ENCODE peak calls at places on chromosomes 12 and 14, in seven cellular contexts. One of them, this sample, is unnamed.

GRCh38 chr14:76640923-76641395 is 120.3 kb upstream of the VASH1 start:
- DNase-seq in WTC11: no peak
- DNase-seq in fibroblast of pulmonary artery: no peak
- DNase-seq in T-helper 17 cell: no peak
- DNase-seq in left colon: no peak
- DNase-seq in psoas muscle: no peak
- DNase-seq in CD4-positive, CD25-positive, alpha-beta regulatory T cell: no peak
- DNase-seq in this sample: no peak

GRCh38 chr14:92987713-92988510 is 65.0 kb downstream of the CHGA start:
- DNase-seq in WTC11: no peak
- DNase-seq in fibroblast of pulmonary artery: no peak
- DNase-seq in T-helper 17 cell: no peak
- DNase-seq in left colon: no peak
- DNase-seq in psoas muscle: no peak
- DNase-seq in CD4-positive, CD25-positive, alpha-beta regulatory T cell: no peak
- DNase-seq in this sample: no peak

GRCh38 chr14:100673085-100673806 is 53.4 kb upstream of the DLK1 start:
- DNase-seq in WTC11: peak; percentile 62
- DNase-seq in fibroblast of pulmonary artery: no peak
- DNase-seq in T-helper 17 cell: no peak
- DNase-seq in left colon: peak; percentile 86
- DNase-seq in psoas muscle: no peak
- DNase-seq in CD4-positive, CD25-positive, alpha-beta regulatory T cell: no peak
- DNase-seq in this sample: no peak

GRCh38 chr14:30299915-30300314 is 259.0 kb upstream of the G2E3 start:
- DNase-seq in WTC11: no peak
- DNase-seq in fibroblast of pulmonary artery: peak; percentile 67
- DNase-seq in T-helper 17 cell: no peak
- DNase-seq in left colon: no peak
- DNase-seq in psoas muscle: no peak
- DNase-seq in CD4-positive, CD25-positive, alpha-beta regulatory T cell: no peak
- DNase-seq in this sample: no peak

GRCh38 chr12:22986997-22987396 is 362.0 kb downstream of the ETNK1 start:
- DNase-seq in WTC11: no peak
- DNase-seq in fibroblast of pulmonary artery: no peak
- DNase-seq in T-helper 17 cell: no peak
- DNase-seq in left colon: no peak
- DNase-seq in psoas muscle: no peak
- DNase-seq in CD4-positive, CD25-positive, alpha-beta regulatory T cell: no peak
- DNase-seq in this sample: no peak

GRCh38 chr14:106235356-106236159 is 709.2 kb downstream of the TMEM121 start:
- DNase-seq in WTC11: no peak
- DNase-seq in fibroblast of pulmonary artery: no peak
- DNase-seq in T-helper 17 cell: no peak
- DNase-seq in left colon: no peak
- DNase-seq in psoas muscle: no peak
- DNase-seq in CD4-positive, CD25-positive, alpha-beta regulatory T cell: no peak
- DNase-seq in this sample: no peak

GRCh38 chr12:93127107-93127560 is 198.0 kb upstream of the EEA1 start:
- DNase-seq in WTC11: no peak
- DNase-seq in fibroblast of pulmonary artery: no peak
- DNase-seq in T-helper 17 cell: no peak
- DNase-seq in left colon: no peak
- DNase-seq in psoas muscle: peak; percentile 23
- DNase-seq in CD4-positive, CD25-positive, alpha-beta regulatory T cell: no peak
- DNase-seq in this sample: no peak

GRCh38 chr12:19129486-19130223 is at the start of gene PLEKHA5:
- DNase-seq in WTC11: peak; percentile 75
- DNase-seq in fibroblast of pulmonary artery: peak; percentile 72
- DNase-seq in T-helper 17 cell: peak; percentile 54
- DNase-seq in left colon: peak; percentile 63
- DNase-seq in psoas muscle: peak; percentile 72
- DNase-seq in CD4-positive, CD25-positive, alpha-beta regulatory T cell: no peak
- DNase-seq in this sample: no peak

GRCh38 chr12:25130741-25131188 is 64.2 kb downstream of the DNAI7 start:
- DNase-seq in WTC11: no peak
- DNase-seq in fibroblast of pulmonary artery: peak; percentile 66
- DNase-seq in T-helper 17 cell: no peak
- DNase-seq in left colon: no peak
- DNase-seq in psoas muscle: no peak
- DNase-seq in CD4-positive, CD25-positive, alpha-beta regulatory T cell: peak; percentile 47
- DNase-seq in this sample: peak; percentile 25

GRCh38 chr14:21263284-21264024 is 5.8 kb downstream of the HNRNPC start:
- DNase-seq in WTC11: no peak
- DNase-seq in fibroblast of pulmonary artery: no peak
- DNase-seq in T-helper 17 cell: no peak
- DNase-seq in left colon: no peak
- DNase-seq in psoas muscle: no peak
- DNase-seq in CD4-positive, CD25-positive, alpha-beta regulatory T cell: no peak
- DNase-seq in this sample: no peak

GRCh38 chr14:70018713-70019201 is 139.5 kb downstream of the SMOC1 start:
- DNase-seq in WTC11: no peak
- DNase-seq in fibroblast of pulmonary artery: peak; percentile 17
- DNase-seq in T-helper 17 cell: no peak
- DNase-seq in left colon: peak; percentile 52
- DNase-seq in psoas muscle: peak; percentile 41
- DNase-seq in CD4-positive, CD25-positive, alpha-beta regulatory T cell: no peak
- DNase-seq in this sample: peak; percentile 9

GRCh38 chr12:50925342-50925651 is 27.0 kb upstream of the HIGD1C start:
- DNase-seq in WTC11: peak; percentile 28
- DNase-seq in fibroblast of pulmonary artery: no peak
- DNase-seq in T-helper 17 cell: no peak
- DNase-seq in left colon: no peak
- DNase-seq in psoas muscle: no peak
- DNase-seq in CD4-positive, CD25-positive, alpha-beta regulatory T cell: peak; percentile 10
- DNase-seq in this sample: no peak

GRCh38 chr14:22088614-22089359 is 415.2 kb upstream of the OR4E1 start:
- DNase-seq in WTC11: no peak
- DNase-seq in fibroblast of pulmonary artery: peak; percentile 29
- DNase-seq in T-helper 17 cell: no peak
- DNase-seq in left colon: no peak
- DNase-seq in psoas muscle: no peak
- DNase-seq in CD4-positive, CD25-positive, alpha-beta regulatory T cell: no peak
- DNase-seq in this sample: no peak

GRCh38 chr12:10392394-10392930 is 2.6 kb upstream of the KLRK1 start:
- DNase-seq in WTC11: no peak
- DNase-seq in fibroblast of pulmonary artery: peak; percentile 96
- DNase-seq in T-helper 17 cell: no peak
- DNase-seq in left colon: peak; percentile 47
- DNase-seq in psoas muscle: peak; percentile 59
- DNase-seq in CD4-positive, CD25-positive, alpha-beta regulatory T cell: no peak
- DNase-seq in this sample: peak; percentile 18

GRCh38 chr12:53413485-53414215 is 10.0 kb upstream of the AMHR2 start:
- DNase-seq in WTC11: no peak
- DNase-seq in fibroblast of pulmonary artery: peak; percentile 27
- DNase-seq in T-helper 17 cell: no peak
- DNase-seq in left colon: no peak
- DNase-seq in psoas muscle: no peak
- DNase-seq in CD4-positive, CD25-positive, alpha-beta regulatory T cell: no peak
- DNase-seq in this sample: no peak

GRCh38 chr14:72275242-72275641 is 343.0 kb downstream of the RGS6 start:
- DNase-seq in WTC11: no peak
- DNase-seq in fibroblast of pulmonary artery: no peak
- DNase-seq in T-helper 17 cell: no peak
- DNase-seq in left colon: no peak
- DNase-seq in psoas muscle: no peak
- DNase-seq in CD4-positive, CD25-positive, alpha-beta regulatory T cell: no peak
- DNase-seq in this sample: no peak

GRCh38 chr12:15013634-15014169 is 40.9 kb downstream of the PDE6H start:
- DNase-seq in WTC11: no peak
- DNase-seq in fibroblast of pulmonary artery: no peak
- DNase-seq in T-helper 17 cell: no peak
- DNase-seq in left colon: no peak
- DNase-seq in psoas muscle: no peak
- DNase-seq in CD4-positive, CD25-positive, alpha-beta regulatory T cell: no peak
- DNase-seq in this sample: no peak

GRCh38 chr12:19778822-19779221 is 339.5 kb downstream of the AEBP2 start:
- DNase-seq in WTC11: no peak
- DNase-seq in fibroblast of pulmonary artery: peak; percentile 23
- DNase-seq in T-helper 17 cell: no peak
- DNase-seq in left colon: no peak
- DNase-seq in psoas muscle: no peak
- DNase-seq in CD4-positive, CD25-positive, alpha-beta regulatory T cell: no peak
- DNase-seq in this sample: no peak

GRCh38 chr12:49368240-49368600 is 958 bp downstream of the SPATS2 start:
- DNase-seq in WTC11: no peak
- DNase-seq in fibroblast of pulmonary artery: no peak
- DNase-seq in T-helper 17 cell: no peak
- DNase-seq in left colon: no peak
- DNase-seq in psoas muscle: no peak
- DNase-seq in CD4-positive, CD25-positive, alpha-beta regulatory T cell: no peak
- DNase-seq in this sample: no peak

GRCh38 chr12:77120695-77121094 is 55.3 kb upstream of the E2F7 start:
- DNase-seq in WTC11: no peak
- DNase-seq in fibroblast of pulmonary artery: peak; percentile 80
- DNase-seq in T-helper 17 cell: no peak
- DNase-seq in left colon: no peak
- DNase-seq in psoas muscle: no peak
- DNase-seq in CD4-positive, CD25-positive, alpha-beta regulatory T cell: no peak
- DNase-seq in this sample: no peak

GRCh38 chr14:60958146-60958545 is 22.7 kb downstream of the TRMT5 start:
- DNase-seq in WTC11: no peak
- DNase-seq in fibroblast of pulmonary artery: no peak
- DNase-seq in T-helper 17 cell: no peak
- DNase-seq in left colon: no peak
- DNase-seq in psoas muscle: no peak
- DNase-seq in CD4-positive, CD25-positive, alpha-beta regulatory T cell: no peak
- DNase-seq in this sample: no peak

GRCh38 chr14:76810953-76811400 is 1.7 kb downstream of the ANGEL1 start:
- DNase-seq in WTC11: no peak
- DNase-seq in fibroblast of pulmonary artery: peak; percentile 66
- DNase-seq in T-helper 17 cell: no peak
- DNase-seq in left colon: no peak
- DNase-seq in psoas muscle: no peak
- DNase-seq in CD4-positive, CD25-positive, alpha-beta regulatory T cell: peak; percentile 16
- DNase-seq in this sample: no peak

GRCh38 chr14:64060648-64061096 is 207.9 kb downstream of the SYNE2 start:
- DNase-seq in WTC11: peak; percentile 79
- DNase-seq in fibroblast of pulmonary artery: peak; percentile 30
- DNase-seq in T-helper 17 cell: no peak
- DNase-seq in left colon: no peak
- DNase-seq in psoas muscle: no peak
- DNase-seq in CD4-positive, CD25-positive, alpha-beta regulatory T cell: no peak
- DNase-seq in this sample: no peak